ENCODE peak calls at places on chromosome 12, in five cellular contexts. O is activated naive CD4-positive, alpha-beta T cell treated with Interleukin-2 at 50 U/mL for 16 hours; P is NCI-H187; D is lower lobe of right lung; C is H7. E is an unnamed sample.

GRCh38 chr12:94141892-94142291 is 6.5 kb upstream of the PLXNC1 start:
- DNase-seq in O (no peak), P (no peak), D (no peak), C (no peak), E (no peak)

GRCh38 chr12:72207756-72208155 is 64.4 kb upstream of the TRHDE start:
- DNase-seq in O (no peak), P (no peak), D (no peak), C (no peak), E (no peak)

GRCh38 chr12:49465132-49465531 is 73.7 kb upstream of the KCNH3 start:
- DNase-seq in O (no peak), P (no peak), D (no peak), C (no peak), E (no peak)

GRCh38 chr12:81245918-81246611 is 168.2 kb downstream of the ACSS3 start:
- DNase-seq in O (no peak), P (no peak), D (no peak), C (no peak), E (no peak)

GRCh38 chr12:6361834-6362233 is 13.5 kb downstream of the SCNN1A start:
- DNase-seq in O (no peak), P (no peak), D (peak), C (no peak), E (no peak)

GRCh38 chr12:65765436-65765813 is 58.9 kb upstream of the HMGA2 start:
- DNase-seq in O (no peak), P (no peak), D (no peak), C (no peak), E (no peak)

GRCh38 chr12:91926810-91927209 is 218.8 kb downstream of the BTG1 start:
- DNase-seq in O (no peak), P (no peak), D (no peak), C (no peak), E (no peak)

GRCh38 chr12:25904442-25904841 is 54.0 kb upstream of the RASSF8 start:
- DNase-seq in O (no peak), P (no peak), D (no peak), C (no peak), E (no peak)

GRCh38 chr12:44015333-44015941 is 179.6 kb downstream of the TMEM117 start:
- DNase-seq in O (no peak), P (peak), D (no peak), C (no peak), E (no peak)

E was measured in cardiac septum.